ENCODE peak calls at places on chromosomes 4 and X, in ten cellular contexts. One of them, this sample, is unnamed.

GRCh38 chr4:7428261-7429068 is 6.3 kb downstream of the PSAPL1 start:
- DNase-seq in astrocyte of the cerebellum: no peak
- DNase-seq in ELF-1: peak; percentile 75
- DNase-seq in A172: no peak
- DNase-seq in head of caudate nucleus: no peak
- DNase-seq in naive B cell: no peak
- DNase-seq in CD8-positive, alpha-beta T cell: no peak
- DNase-seq in activated T-helper 2 cell treated with anti-CD3 and anti-CD28 coated beads, Interferon-gamma antibody, Interleukin-2, Interleukin-4, amounts not matched to agents 10 μg/mL and 5 μg/mL and 100 μg/mL, durations not matched to agents 14 hours and 24 hours and 36 hours: no peak
- DNase-seq in esophagus muscularis mucosa: no peak
- DNase-seq in HS-5: no peak
- DNase-seq in this sample: no peak

GRCh38 chr4:76697129-76697803 is 200.7 kb downstream of the SOWAHB start:
- DNase-seq in naive B cell: no peak
- DNase-seq in astrocyte of the cerebellum: no peak
- DNase-seq in activated T-helper 2 cell treated with anti-CD3 and anti-CD28 coated beads, Interferon-gamma antibody, Interleukin-2, Interleukin-4, amounts not matched to agents 10 μg/mL and 5 μg/mL and 100 μg/mL, durations not matched to agents 14 hours and 24 hours and 36 hours: no peak
- DNase-seq in head of caudate nucleus: no peak
- DNase-seq in HS-5: no peak
- DNase-seq in ELF-1: peak; percentile 14
- DNase-seq in esophagus muscularis mucosa: no peak
- DNase-seq in A172: no peak
- DNase-seq in CD8-positive, alpha-beta T cell: no peak
- DNase-seq in this sample: no peak

GRCh38 chr4:57249083-57249482 is 138.9 kb upstream of the IGFBP7 start:
- DNase-seq in ELF-1: no peak
- DNase-seq in CD8-positive, alpha-beta T cell: no peak
- DNase-seq in A172: peak; percentile 6
- DNase-seq in naive B cell: no peak
- DNase-seq in astrocyte of the cerebellum: peak; percentile 9
- DNase-seq in activated T-helper 2 cell treated with anti-CD3 and anti-CD28 coated beads, Interferon-gamma antibody, Interleukin-2, Interleukin-4, amounts not matched to agents 10 μg/mL and 5 μg/mL and 100 μg/mL, durations not matched to agents 14 hours and 24 hours and 36 hours: no peak
- DNase-seq in esophagus muscularis mucosa: no peak
- DNase-seq in head of caudate nucleus: no peak
- DNase-seq in HS-5: peak; percentile 10
- DNase-seq in this sample: no peak

GRCh38 chr4:173461170-173461569 is 62.3 kb upstream of the SCRG1 start:
- DNase-seq in activated T-helper 2 cell treated with anti-CD3 and anti-CD28 coated beads, Interferon-gamma antibody, Interleukin-2, Interleukin-4, amounts not matched to agents 10 μg/mL and 5 μg/mL and 100 μg/mL, durations not matched to agents 14 hours and 24 hours and 36 hours: no peak
- DNase-seq in head of caudate nucleus: no peak
- DNase-seq in ELF-1: no peak
- DNase-seq in A172: no peak
- DNase-seq in HS-5: no peak
- DNase-seq in naive B cell: no peak
- DNase-seq in CD8-positive, alpha-beta T cell: no peak
- DNase-seq in astrocyte of the cerebellum: peak; percentile 26
- DNase-seq in esophagus muscularis mucosa: no peak
- DNase-seq in this sample: no peak

GRCh38 chrX:33183366-33183765 is 28.0 kb downstream of the DMD start:
- DNase-seq in activated T-helper 2 cell treated with anti-CD3 and anti-CD28 coated beads, Interferon-gamma antibody, Interleukin-2, Interleukin-4, amounts not matched to agents 10 μg/mL and 5 μg/mL and 100 μg/mL, durations not matched to agents 14 hours and 24 hours and 36 hours: no peak
- DNase-seq in A172: peak; percentile 2
- DNase-seq in naive B cell: no peak
- DNase-seq in HS-5: no peak
- DNase-seq in CD8-positive, alpha-beta T cell: no peak
- DNase-seq in esophagus muscularis mucosa: no peak
- DNase-seq in head of caudate nucleus: no peak
- DNase-seq in ELF-1: peak; percentile 58
- DNase-seq in astrocyte of the cerebellum: peak; percentile 38
- DNase-seq in this sample: no peak

GRCh38 chrX:98405376-98405775 is 1521.7 kb downstream of the RPA4 start:
- DNase-seq in HS-5: no peak
- DNase-seq in ELF-1: no peak
- DNase-seq in head of caudate nucleus: no peak
- DNase-seq in esophagus muscularis mucosa: no peak
- DNase-seq in CD8-positive, alpha-beta T cell: no peak
- DNase-seq in activated T-helper 2 cell treated with anti-CD3 and anti-CD28 coated beads, Interferon-gamma antibody, Interleukin-2, Interleukin-4, amounts not matched to agents 10 μg/mL and 5 μg/mL and 100 μg/mL, durations not matched to agents 14 hours and 24 hours and 36 hours: no peak
- DNase-seq in A172: no peak
- DNase-seq in naive B cell: no peak
- DNase-seq in astrocyte of the cerebellum: no peak
- DNase-seq in this sample: no peak

GRCh38 chr4:8451440-8452182 is 11.0 kb downstream of the TRMT44 start:
- DNase-seq in HS-5: no peak
- DNase-seq in esophagus muscularis mucosa: no peak
- DNase-seq in A172: no peak
- DNase-seq in astrocyte of the cerebellum: no peak
- DNase-seq in ELF-1: no peak
- DNase-seq in CD8-positive, alpha-beta T cell: no peak
- DNase-seq in head of caudate nucleus: no peak
- DNase-seq in activated T-helper 2 cell treated with anti-CD3 and anti-CD28 coated beads, Interferon-gamma antibody, Interleukin-2, Interleukin-4, amounts not matched to agents 10 μg/mL and 5 μg/mL and 100 μg/mL, durations not matched to agents 14 hours and 24 hours and 36 hours: no peak
- DNase-seq in naive B cell: no peak
- DNase-seq in this sample: no peak

GRCh38 chrX:119763175-119763574 is 4.8 kb downstream of the SOWAHD start:
- DNase-seq in naive B cell: no peak
- DNase-seq in esophagus muscularis mucosa: no peak
- DNase-seq in A172: peak; percentile 43
- DNase-seq in activated T-helper 2 cell treated with anti-CD3 and anti-CD28 coated beads, Interferon-gamma antibody, Interleukin-2, Interleukin-4, amounts not matched to agents 10 μg/mL and 5 μg/mL and 100 μg/mL, durations not matched to agents 14 hours and 24 hours and 36 hours: no peak
- DNase-seq in astrocyte of the cerebellum: peak; percentile 77
- DNase-seq in HS-5: peak; percentile 33
- DNase-seq in ELF-1: no peak
- DNase-seq in head of caudate nucleus: no peak
- DNase-seq in CD8-positive, alpha-beta T cell: no peak
- DNase-seq in this sample: no peak

GRCh38 chr4:102036619-102037376 is 246.3 kb downstream of the BANK1 start:
- DNase-seq in naive B cell: no peak
- DNase-seq in astrocyte of the cerebellum: no peak
- DNase-seq in ELF-1: no peak
- DNase-seq in A172: no peak
- DNase-seq in activated T-helper 2 cell treated with anti-CD3 and anti-CD28 coated beads, Interferon-gamma antibody, Interleukin-2, Interleukin-4, amounts not matched to agents 10 μg/mL and 5 μg/mL and 100 μg/mL, durations not matched to agents 14 hours and 24 hours and 36 hours: no peak
- DNase-seq in head of caudate nucleus: no peak
- DNase-seq in HS-5: peak; percentile 25
- DNase-seq in CD8-positive, alpha-beta T cell: no peak
- DNase-seq in esophagus muscularis mucosa: no peak
- DNase-seq in this sample: no peak

GRCh38 chr4:87128006-87128705 is 92.3 kb downstream of the KLHL8 start:
- DNase-seq in HS-5: no peak
- DNase-seq in A172: no peak
- DNase-seq in ELF-1: no peak
- DNase-seq in head of caudate nucleus: no peak
- DNase-seq in naive B cell: no peak
- DNase-seq in activated T-helper 2 cell treated with anti-CD3 and anti-CD28 coated beads, Interferon-gamma antibody, Interleukin-2, Interleukin-4, amounts not matched to agents 10 μg/mL and 5 μg/mL and 100 μg/mL, durations not matched to agents 14 hours and 24 hours and 36 hours: no peak
- DNase-seq in astrocyte of the cerebellum: no peak
- DNase-seq in CD8-positive, alpha-beta T cell: no peak
- DNase-seq in esophagus muscularis mucosa: no peak
- DNase-seq in this sample: no peak

GRCh38 chr4:6293661-6294060 is 24.0 kb downstream of the WFS1 start:
- DNase-seq in astrocyte of the cerebellum: no peak
- DNase-seq in ELF-1: no peak
- DNase-seq in activated T-helper 2 cell treated with anti-CD3 and anti-CD28 coated beads, Interferon-gamma antibody, Interleukin-2, Interleukin-4, amounts not matched to agents 10 μg/mL and 5 μg/mL and 100 μg/mL, durations not matched to agents 14 hours and 24 hours and 36 hours: no peak
- DNase-seq in HS-5: no peak
- DNase-seq in head of caudate nucleus: no peak
- DNase-seq in CD8-positive, alpha-beta T cell: no peak
- DNase-seq in esophagus muscularis mucosa: no peak
- DNase-seq in naive B cell: no peak
- DNase-seq in A172: no peak
- DNase-seq in this sample: no peak

GRCh38 chr4:26176621-26177121 is 144.1 kb upstream of the RBPJ start:
- DNase-seq in A172: no peak
- DNase-seq in activated T-helper 2 cell treated with anti-CD3 and anti-CD28 coated beads, Interferon-gamma antibody, Interleukin-2, Interleukin-4, amounts not matched to agents 10 μg/mL and 5 μg/mL and 100 μg/mL, durations not matched to agents 14 hours and 24 hours and 36 hours: no peak
- DNase-seq in HS-5: no peak
- DNase-seq in naive B cell: no peak
- DNase-seq in head of caudate nucleus: no peak
- DNase-seq in CD8-positive, alpha-beta T cell: no peak
- DNase-seq in esophagus muscularis mucosa: no peak
- DNase-seq in astrocyte of the cerebellum: peak; percentile 85
- DNase-seq in ELF-1: no peak
- DNase-seq in this sample: no peak

GRCh38 chrX:275476-275966 is 5.7 kb upstream of the PLCXD1 start:
- DNase-seq in HS-5: no peak
- DNase-seq in naive B cell: no peak
- DNase-seq in astrocyte of the cerebellum: no peak
- DNase-seq in esophagus muscularis mucosa: no peak
- DNase-seq in head of caudate nucleus: no peak
- DNase-seq in A172: no peak
- DNase-seq in ELF-1: no peak
- DNase-seq in activated T-helper 2 cell treated with anti-CD3 and anti-CD28 coated beads, Interferon-gamma antibody, Interleukin-2, Interleukin-4, amounts not matched to agents 10 μg/mL and 5 μg/mL and 100 μg/mL, durations not matched to agents 14 hours and 24 hours and 36 hours: no peak
- DNase-seq in CD8-positive, alpha-beta T cell: no peak
- DNase-seq in this sample: no peak

GRCh38 chr4:109803924-109804571 is 2.2 kb upstream of the CFI start:
- DNase-seq in CD8-positive, alpha-beta T cell: no peak
- DNase-seq in naive B cell: peak; percentile 9
- DNase-seq in HS-5: no peak
- DNase-seq in esophagus muscularis mucosa: no peak
- DNase-seq in ELF-1: peak; percentile 38
- DNase-seq in A172: peak; percentile 46
- DNase-seq in astrocyte of the cerebellum: no peak
- DNase-seq in activated T-helper 2 cell treated with anti-CD3 and anti-CD28 coated beads, Interferon-gamma antibody, Interleukin-2, Interleukin-4, amounts not matched to agents 10 μg/mL and 5 μg/mL and 100 μg/mL, durations not matched to agents 14 hours and 24 hours and 36 hours: no peak
- DNase-seq in head of caudate nucleus: no peak
- DNase-seq in this sample: peak; percentile 42

GRCh38 chr4:81919238-81919637 is 447.5 kb upstream of the RASGEF1B start:
- DNase-seq in HS-5: no peak
- DNase-seq in astrocyte of the cerebellum: no peak
- DNase-seq in ELF-1: peak; percentile 31
- DNase-seq in CD8-positive, alpha-beta T cell: no peak
- DNase-seq in esophagus muscularis mucosa: no peak
- DNase-seq in activated T-helper 2 cell treated with anti-CD3 and anti-CD28 coated beads, Interferon-gamma antibody, Interleukin-2, Interleukin-4, amounts not matched to agents 10 μg/mL and 5 μg/mL and 100 μg/mL, durations not matched to agents 14 hours and 24 hours and 36 hours: no peak
- DNase-seq in naive B cell: peak; percentile 2
- DNase-seq in head of caudate nucleus: no peak
- DNase-seq in A172: peak; percentile 4
- DNase-seq in this sample: peak; percentile 62

GRCh38 chr4:30948653-30949052 is 228.5 kb downstream of the PCDH7 start:
- DNase-seq in esophagus muscularis mucosa: no peak
- DNase-seq in A172: peak; percentile 55
- DNase-seq in ELF-1: no peak
- DNase-seq in HS-5: peak; percentile 18
- DNase-seq in CD8-positive, alpha-beta T cell: no peak
- DNase-seq in head of caudate nucleus: no peak
- DNase-seq in naive B cell: no peak
- DNase-seq in astrocyte of the cerebellum: no peak
- DNase-seq in activated T-helper 2 cell treated with anti-CD3 and anti-CD28 coated beads, Interferon-gamma antibody, Interleukin-2, Interleukin-4, amounts not matched to agents 10 μg/mL and 5 μg/mL and 100 μg/mL, durations not matched to agents 14 hours and 24 hours and 36 hours: no peak
- DNase-seq in this sample: no peak